ENCODE peak calls at places on chromosomes 2 and 18, in nine cellular contexts. Z, O, I, F, Q, G, S, V and E are unnamed samples.

GRCh38 chr2:181916726-181917377 is 25.3 kb downstream of the ITPRID2 start:
- DNase-seq in Z (no peak), O (peak), I (no peak), F (no peak), Q (no peak), G (no peak), S (peak), V (peak), E (no peak)

GRCh38 chr2:119982506-119982905 is 30.4 kb upstream of the EPB41L5 start:
- DNase-seq in Z (no peak), O (no peak), I (no peak), F (no peak), Q (no peak), G (no peak), S (no peak), V (no peak), E (no peak)

GRCh38 chr2:98803747-98804650 is 73.1 kb upstream of the MGAT4A start:
- DNase-seq in Z (no peak), O (no peak), I (no peak), F (no peak), Q (no peak), G (no peak), S (no peak), V (no peak), E (no peak)

GRCh38 chr2:169768262-169768995 is 30.2 kb upstream of the SSB start:
- DNase-seq in Z (peak), O (no peak), I (no peak), F (peak), Q (no peak), G (no peak), S (no peak), V (no peak), E (no peak)

GRCh38 chr18:62751341-62751821 is 36.0 kb downstream of the PHLPP1 start:
- DNase-seq in Z (no peak), O (peak), I (no peak), F (peak), Q (no peak), G (no peak), S (no peak), V (peak), E (no peak)

GRCh38 chr2:159873136-159873728 is 75.2 kb upstream of the CD302 start:
- DNase-seq in Z (no peak), O (no peak), I (no peak), F (no peak), Q (no peak), G (no peak), S (no peak), V (no peak), E (no peak)

GRCh38 chr18:22827216-22827615 is 105.9 kb upstream of the RBBP8 start:
- DNase-seq in Z (no peak), O (peak), I (no peak), F (no peak), Q (no peak), G (no peak), S (peak), V (peak), E (peak)

GRCh38 chr18:36580874-36581750 is 247.7 kb downstream of the TPGS2 start:
- DNase-seq in Z (no peak), O (peak), I (peak), F (no peak), Q (no peak), G (no peak), S (peak), V (peak), E (no peak)

GRCh38 chr2:185137700-185138099 is 539.4 kb downstream of the ZNF804A start:
- DNase-seq in Z (no peak), O (no peak), I (no peak), F (no peak), Q (no peak), G (no peak), S (no peak), V (no peak), E (no peak)

GRCh38 chr2:176388886-176389285 is 119.6 kb downstream of the MTX2 start:
- DNase-seq in Z (no peak), O (no peak), I (no peak), F (no peak), Q (no peak), G (no peak), S (peak), V (no peak), E (peak)

GRCh38 chr2:71925268-71926097 is 222.2 kb downstream of the CYP26B1 start:
- DNase-seq in Z (no peak), O (no peak), I (no peak), F (no peak), Q (no peak), G (no peak), S (peak), V (no peak), E (peak)

GRCh38 chr2:43196773-43197567 is 29.4 kb downstream of the ZFP36L2 start:
- DNase-seq in Z (no peak), O (no peak), I (no peak), F (no peak), Q (no peak), G (no peak), S (no peak), V (peak), E (no peak)

GRCh38 chr2:220572385-220572784 is 945.0 kb downstream of the SLC4A3 start:
- DNase-seq in Z (no peak), O (peak), I (no peak), F (no peak), Q (no peak), G (no peak), S (peak), V (peak), E (peak)

GRCh38 chr18:37666986-37667385 is 101.4 kb upstream of the CELF4 start:
- DNase-seq in Z (no peak), O (no peak), I (no peak), F (no peak), Q (no peak), G (no peak), S (no peak), V (no peak), E (no peak)

GRCh38 chr2:159904127-159904564 is 106.1 kb upstream of the CD302 start:
- DNase-seq in Z (peak), O (no peak), I (no peak), F (peak), Q (peak), G (no peak), S (no peak), V (no peak), E (no peak)

GRCh38 chr18:76979906-76980305 is 152.7 kb downstream of the MBP start:
- DNase-seq in Z (no peak), O (no peak), I (no peak), F (no peak), Q (no peak), G (no peak), S (no peak), V (no peak), E (no peak)

GRCh38 chr18:21996261-21996892 is 173.0 kb upstream of the GATA6 start:
- DNase-seq in Z (no peak), O (peak), I (no peak), F (no peak), Q (no peak), G (no peak), S (peak), V (no peak), E (peak)

GRCh38 chr2:122539311-122539710 is 783.9 kb downstream of the TSN start:
- DNase-seq in Z (no peak), O (no peak), I (no peak), F (no peak), Q (no peak), G (no peak), S (no peak), V (no peak), E (no peak)

GRCh38 chr18:43919565-43919964 is 642.3 kb upstream of the SYT4 start:
- DNase-seq in Z (no peak), O (peak), I (no peak), F (no peak), Q (no peak), G (no peak), S (no peak), V (no peak), E (no peak)

GRCh38 chr2:8544168-8544785 is 137.6 kb upstream of the ID2 start:
- DNase-seq in Z (no peak), O (no peak), I (no peak), F (no peak), Q (no peak), G (no peak), S (no peak), V (no peak), E (no peak)

GRCh38 chr2:30255466-30256408 is 24.4 kb downstream of the LBH start:
- DNase-seq in Z (no peak), O (no peak), I (no peak), F (no peak), Q (no peak), G (no peak), S (no peak), V (no peak), E (no peak)

GRCh38 chr18:63339920-63340484 is 20.4 kb upstream of the BCL2 start:
- DNase-seq in Z (no peak), O (peak), I (no peak), F (peak), Q (no peak), G (peak), S (peak), V (peak), E (peak)

GRCh38 chr2:43731211-43731610 is 42.6 kb upstream of the DYNC2LI1 start:
- DNase-seq in Z (no peak), O (no peak), I (no peak), F (no peak), Q (no peak), G (no peak), S (no peak), V (no peak), E (no peak)

GRCh38 chr2:216687646-216688045 is 7.7 kb downstream of the IGFBP5 start:
- DNase-seq in Z (no peak), O (no peak), I (no peak), F (peak), Q (peak), G (peak), S (no peak), V (no peak), E (no peak)

GRCh38 chr2:158043181-158043948 is 58.3 kb upstream of the UPP2 start:
- DNase-seq in Z (no peak), O (no peak), I (no peak), F (no peak), Q (no peak), G (no peak), S (no peak), V (no peak), E (peak)

GRCh38 chr2:9593936-9594335 is 36.9 kb downstream of the YWHAQ start:
- DNase-seq in Z (no peak), O (no peak), I (no peak), F (peak), Q (no peak), G (no peak), S (no peak), V (no peak), E (no peak)

GRCh38 chr2:30514134-30514860 is 67.3 kb downstream of the LCLAT1 start:
- DNase-seq in Z (peak), O (peak), I (no peak), F (peak), Q (no peak), G (no peak), S (peak), V (peak), E (peak)

GRCh38 chr2:152115952-152116351 is 17.1 kb upstream of the CACNB4 start:
- DNase-seq in Z (no peak), O (no peak), I (no peak), F (no peak), Q (no peak), G (no peak), S (peak), V (no peak), E (no peak)

GRCh38 chr2:71561441-71562267 is 108.3 kb downstream of the DYSF start:
- DNase-seq in Z (no peak), O (no peak), I (no peak), F (no peak), Q (no peak), G (no peak), S (no peak), V (no peak), E (no peak)

GRCh38 chr2:237879991-237880560 is 20.7 kb downstream of the RAMP1 start:
- DNase-seq in Z (no peak), O (no peak), I (no peak), F (no peak), Q (peak), G (no peak), S (no peak), V (no peak), E (no peak)

GRCh38 chr2:99883356-99883867 is 259.0 kb downstream of the AFF3 start:
- DNase-seq in Z (no peak), O (no peak), I (no peak), F (no peak), Q (no peak), G (no peak), S (no peak), V (no peak), E (no peak)

GRCh38 chr2:221461911-221462310 is 110.2 kb downstream of the EPHA4 start:
- DNase-seq in Z (no peak), O (no peak), I (no peak), F (no peak), Q (no peak), G (no peak), S (no peak), V (peak), E (no peak)

GRCh38 chr2:206241767-206242166 is 32.7 kb upstream of the ZDBF2 start:
- DNase-seq in Z (no peak), O (no peak), I (no peak), F (no peak), Q (no peak), G (no peak), S (peak), V (no peak), E (no peak)

GRCh38 chr2:197286805-197287595 is 23.6 kb downstream of the ANKRD44 start:
- DNase-seq in Z (peak), O (peak), I (peak), F (peak), Q (no peak), G (no peak), S (peak), V (peak), E (peak)

GRCh38 chr2:24051833-24052232 is 2.3 kb downstream of the FKBP1B start:
- DNase-seq in Z (no peak), O (no peak), I (no peak), F (no peak), Q (no peak), G (no peak), S (no peak), V (no peak), E (no peak)

GRCh38 chr2:24047703-24048033 is 477 bp upstream of the WDCP start:
- DNase-seq in Z (no peak), O (no peak), I (no peak), F (no peak), Q (no peak), G (no peak), S (no peak), V (no peak), E (no peak)

GRCh38 chr2:24048662-24049484 is 668 bp upstream of the FKBP1B start:
- DNase-seq in Z (no peak), O (no peak), I (no peak), F (no peak), Q (no peak), G (peak), S (no peak), V (no peak), E (peak)

GRCh38 chr2:24049485-24050021 is at the start of gene FKBP1B:
- DNase-seq in Z (peak), O (peak), I (peak), F (peak), Q (peak), G (peak), S (peak), V (peak), E (peak)

DNA sequence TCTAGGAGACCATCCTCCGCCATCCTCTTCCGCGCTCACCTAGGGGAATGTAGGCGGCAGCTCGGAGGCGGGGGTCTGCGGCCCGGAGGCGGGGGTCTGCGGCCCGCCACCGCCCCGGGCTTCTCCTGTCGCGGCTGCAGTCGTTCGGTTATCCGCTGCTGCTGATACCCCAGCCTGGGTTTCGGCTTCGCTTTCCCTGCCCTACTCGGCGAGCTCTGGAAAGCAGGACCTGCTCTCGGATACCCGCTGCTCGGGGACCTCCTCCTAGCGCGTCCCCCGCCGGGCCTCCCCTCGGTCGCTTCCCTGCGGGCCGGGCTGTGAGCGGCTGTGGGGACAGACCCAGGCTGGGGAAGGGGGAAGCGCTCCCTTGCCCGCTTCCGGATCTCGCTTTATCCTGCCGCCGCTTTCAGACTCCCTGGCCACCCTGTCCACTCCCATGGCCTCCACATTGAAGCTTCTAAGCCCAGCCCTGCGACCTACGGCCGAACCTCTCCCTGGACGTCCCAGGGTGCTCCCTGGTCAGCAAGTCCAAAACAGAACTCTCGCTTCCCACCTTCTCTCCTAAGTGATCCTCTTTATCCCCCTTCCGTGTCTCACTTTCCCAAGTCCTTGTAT is 607 bp downstream of the FKBP1B start:
- DNase-seq in Z (no peak), O (peak), I (no peak), F (no peak), Q (peak), G (no peak), S (peak), V (no peak), E (no peak)
- TF ChIP-seq CTCF in Z (no peak), O (no peak), I (no peak), F (no peak), Q (no peak), G (no peak), S (no peak), V (no peak), E (no peak)

GRCh38 chr18:74063023-74063422 is 84.6 kb downstream of the FBXO15 start:
- DNase-seq in Z (peak), O (no peak), I (no peak), F (peak), Q (no peak), G (no peak), S (no peak), V (no peak), E (no peak)
- TF ChIP-seq CTCF in Z (no peak), O (no peak), I (no peak), F (no peak), Q (no peak), G (no peak), S (no peak), V (no peak), E (no peak)

GRCh38 chr18:42364042-42364441 is 409.0 kb downstream of the PIK3C3 start:
- DNase-seq in Z (no peak), O (no peak), I (no peak), F (no peak), Q (no peak), G (no peak), S (no peak), V (no peak), E (no peak)

GRCh38 chr18:42365550-42365949 is 410.5 kb downstream of the PIK3C3 start:
- DNase-seq in Z (no peak), O (no peak), I (no peak), F (no peak), Q (no peak), G (no peak), S (no peak), V (no peak), E (no peak)

GRCh38 chr18:42363446-42363845 is 408.4 kb downstream of the PIK3C3 start:
- DNase-seq in Z (no peak), O (no peak), I (no peak), F (no peak), Q (no peak), G (no peak), S (no peak), V (no peak), E (no peak)

GRCh38 chr18:42360716-42361115 is 405.7 kb downstream of the PIK3C3 start:
- DNase-seq in Z (no peak), O (no peak), I (no peak), F (no peak), Q (no peak), G (no peak), S (no peak), V (no peak), E (no peak)
- TF ChIP-seq CTCF in Z (no peak), O (no peak), I (no peak), F (no peak), Q (no peak), G (no peak), S (no peak), V (no peak), E (no peak)

DNA sequence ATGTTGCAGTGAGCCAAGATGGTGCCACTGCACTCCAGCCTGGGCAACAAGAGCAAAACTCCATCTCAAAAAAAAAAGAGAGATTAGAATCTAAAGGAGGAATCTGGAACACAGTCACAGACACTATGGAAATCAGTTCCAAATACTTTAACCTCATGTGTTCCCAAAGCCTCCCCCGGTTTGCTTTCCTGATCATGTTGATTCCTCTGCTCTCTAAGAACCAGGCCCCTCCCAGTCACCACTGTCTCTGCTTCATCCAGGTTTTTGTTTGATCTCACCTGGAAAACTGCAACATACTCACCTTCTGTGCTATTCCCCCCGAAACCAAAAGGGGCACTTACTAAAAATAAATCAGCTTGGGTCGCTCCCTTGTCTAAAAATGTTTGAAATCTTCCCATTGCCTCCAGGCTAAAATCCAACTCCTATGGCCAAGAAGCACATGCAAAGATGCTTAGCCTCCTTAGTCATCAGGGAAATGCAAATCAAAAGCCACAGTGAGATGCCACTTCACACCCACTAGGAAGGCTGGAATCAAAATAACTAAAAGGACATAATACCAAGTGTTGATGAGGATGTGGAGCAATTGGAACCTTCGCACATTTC is 6.2 kb upstream of the NEU2 start:
- DNase-seq in Z (no peak), O (peak), I (no peak), F (no peak), Q (no peak), G (no peak), S (peak), V (peak), E (peak)
- TF ChIP-seq CTCF in Z (no peak), O (no peak), I (no peak), F (no peak), Q (no peak), G (no peak), S (no peak), V (no peak), E (no peak)

DNA sequence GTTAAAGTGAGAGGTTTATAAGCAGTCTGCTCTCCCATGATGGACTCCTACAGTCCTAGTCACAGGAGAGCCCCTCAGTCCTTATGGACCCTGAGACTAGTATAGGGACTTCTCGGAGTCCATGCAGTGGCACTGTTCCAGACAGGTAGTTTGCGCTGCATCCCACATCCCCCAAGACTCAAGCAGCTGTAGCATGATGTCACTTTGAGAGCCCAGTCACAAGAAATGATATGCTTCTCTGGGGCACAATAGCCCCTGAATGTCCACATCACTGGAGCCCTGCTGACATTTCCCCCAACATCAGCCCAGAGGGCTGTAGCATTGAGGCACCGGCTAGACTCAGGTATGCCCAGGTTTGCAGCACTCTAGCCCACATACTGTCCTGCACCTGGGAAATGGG is 220.1 kb downstream of the OTX1 start:
- DNase-seq in Z (no peak), O (no peak), I (no peak), F (no peak), Q (no peak), G (no peak), S (no peak), V (no peak), E (no peak)
- TF ChIP-seq CTCF in Z (no peak), O (no peak), I (no peak), F (no peak), Q (no peak), G (no peak), S (no peak), V (no peak), E (no peak)

GRCh38 chr2:97763176-97763845 is 49.9 kb downstream of the ZAP70 start:
- DNase-seq in Z (no peak), O (no peak), I (no peak), F (no peak), Q (no peak), G (no peak), S (peak), V (peak), E (no peak)
- TF ChIP-seq CTCF in Z (no peak), O (no peak), I (no peak), F (no peak), Q (no peak), G (no peak), S (no peak), V (no peak), E (no peak)